ENCODE peak calls at places on chromosomes 13 and 19, in four cellular contexts. E, O, H and S are unnamed samples.

GRCh38 chr19:46493236-46494114 is 2.2 kb downstream of the PNMA8B start:
- DNase-seq in H (no peak), O (no peak), E (peak), S (no peak)

GRCh38 chr13:113420833-113421600 is 32.3 kb downstream of the ADPRHL1 start:
- DNase-seq in O (no peak), H (peak), E (peak), S (no peak)

GRCh38 chr19:37941820-37942515 is 35.0 kb downstream of the SIPA1L3 start:
- DNase-seq in E (no peak), O (peak), H (no peak), S (no peak)

GRCh38 chr13:59178344-59178743 is 985.4 kb downstream of the DIAPH3 start:
- DNase-seq in O (no peak), E (no peak), H (no peak), S (no peak)

GRCh38 chr13:99033814-99034213 is 56.0 kb upstream of the DOCK9 start:
- DNase-seq in O (peak), H (no peak), E (no peak), S (peak)

GRCh38 chr19:41064974-41065569 is 23.2 kb upstream of the CYP2A13 start:
- DNase-seq in E (no peak), O (no peak), H (peak), S (peak)

GRCh38 chr19:38656171-38656981 is 8.9 kb downstream of the ACTN4 start:
- DNase-seq in O (peak), H (no peak), E (no peak), S (no peak)

GRCh38 chr13:47816835-47817234 is 184.2 kb downstream of the SUCLA2 start:
- DNase-seq in H (no peak), E (peak), O (no peak), S (no peak)

GRCh38 chr19:31676271-31677004 is 327.2 kb upstream of the TSHZ3 start:
- DNase-seq in H (peak), E (peak), O (no peak), S (no peak)

DNA sequence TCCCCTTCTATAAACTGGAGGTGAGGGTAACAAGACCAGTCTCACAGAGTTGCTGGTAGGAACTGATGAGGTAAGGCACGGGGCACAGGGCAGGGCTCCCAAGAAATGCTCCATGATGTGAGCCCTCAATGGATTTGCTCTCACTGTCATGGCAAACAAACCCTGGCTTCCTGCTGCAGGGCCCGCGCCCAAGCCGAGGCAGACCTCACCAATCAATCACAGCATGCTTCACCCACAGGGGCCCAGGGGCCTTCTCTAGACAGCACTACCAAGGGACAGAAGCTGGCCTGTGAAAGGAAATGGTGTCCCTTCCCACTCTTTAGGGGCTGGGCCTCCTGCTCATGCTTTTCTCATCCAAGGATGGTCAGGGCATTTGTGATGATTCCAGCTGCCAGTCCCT is 25.9 kb upstream of the PLA2G4C start:
- DNase-seq in E (no peak), O (no peak), H (no peak), S (no peak)
- TF ChIP-seq ELF4 in E (no peak), O (no peak), H (no peak), S (no peak)

DNA sequence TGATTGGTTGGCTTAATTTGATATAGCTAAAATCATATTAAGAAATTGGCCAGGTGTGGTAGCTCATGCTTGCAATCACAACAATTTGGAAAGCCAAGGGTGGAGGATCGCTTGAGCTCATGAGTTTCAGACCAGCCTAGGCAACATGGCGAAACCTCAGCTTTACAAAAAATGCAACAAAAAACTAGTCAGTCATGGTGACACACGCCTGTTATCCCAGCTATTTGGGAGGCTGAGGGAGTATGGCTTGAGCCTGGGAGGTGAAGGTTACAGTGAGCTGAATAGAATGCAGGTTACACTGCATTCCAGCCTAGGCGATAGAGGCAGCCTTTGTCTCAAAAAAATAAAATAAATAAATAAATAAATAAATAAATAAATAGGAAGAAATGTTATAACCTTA is 1579.6 kb upstream of the SLC10A2 start:
- DNase-seq in E (no peak), O (no peak), H (no peak), S (no peak)
- TF ChIP-seq ELF4 in E (no peak), O (no peak), H (no peak), S (no peak)

DNA sequence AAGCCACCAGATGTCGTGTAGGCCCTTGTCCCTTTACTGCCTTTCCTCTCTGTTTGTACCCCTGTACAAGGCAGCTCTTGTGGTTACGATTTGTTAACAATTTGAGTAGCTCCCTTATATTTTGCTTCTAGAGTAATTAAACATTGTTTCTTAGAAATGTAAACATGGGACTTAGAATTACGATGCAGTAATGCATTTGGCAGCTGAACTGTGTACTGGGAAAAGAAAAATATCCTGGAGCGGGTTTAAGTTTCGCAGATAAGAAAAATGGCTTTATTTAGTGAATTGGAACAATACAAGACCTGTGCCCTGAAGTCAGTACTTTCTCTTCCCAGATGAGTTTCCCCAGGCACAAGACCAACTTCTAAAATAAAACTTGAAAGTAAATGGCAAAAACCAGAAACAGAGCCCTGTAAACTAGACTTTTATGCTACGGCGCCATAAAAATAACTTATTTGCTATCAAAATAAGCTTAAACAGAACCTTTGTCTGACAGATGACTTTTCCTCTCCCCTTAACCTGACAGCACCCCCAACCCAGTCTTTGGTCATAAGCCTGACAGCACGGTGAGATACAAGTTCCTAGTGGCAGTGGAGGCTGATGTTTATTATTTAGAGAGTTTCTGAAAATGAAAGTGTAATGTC is 63.0 kb downstream of the LRCH1 start:
- DNase-seq in O (no peak), E (no peak), H (no peak), S (no peak)
- TF ChIP-seq ELF4 in O (no peak), E (no peak), H (no peak), S (no peak)

GRCh38 chr13:94480672-94481145 is 1.2 kb upstream of the DCT start:
- DNase-seq in E (no peak), H (no peak), O (no peak), S (no peak)
- TF ChIP-seq ELF4 in E (no peak), H (no peak), O (no peak), S (no peak)

GRCh38 chr19:5914946-5915781 is 1.1 kb downstream of the CAPS start:
- DNase-seq in O (no peak), H (no peak), E (no peak), S (no peak)
- TF ChIP-seq ELF4 in O (no peak), H (no peak), E (no peak), S (no peak)

DNA sequence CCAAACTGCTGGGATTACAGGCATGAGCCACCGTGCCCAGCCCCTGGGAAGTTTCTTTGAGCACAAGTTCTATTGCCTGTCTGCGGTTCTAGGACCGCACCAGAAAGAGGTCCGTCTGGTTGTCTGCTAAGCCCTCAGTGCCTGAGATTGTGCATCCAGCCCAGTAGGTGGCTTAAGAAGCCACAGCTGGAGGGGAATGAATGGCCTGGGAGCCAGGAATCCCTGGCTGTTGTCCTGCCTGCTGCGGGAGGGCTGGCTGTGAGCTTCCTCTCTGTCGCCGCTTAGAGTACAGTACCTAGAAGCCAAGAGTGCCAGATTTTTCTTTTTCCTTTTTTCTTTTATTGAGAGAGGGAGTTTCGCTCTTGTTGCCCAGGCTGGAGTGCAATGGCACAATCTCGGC is 4.2 kb upstream of the TYK2 start:
- DNase-seq in E (no peak), O (peak), H (no peak), S (no peak)
- TF ChIP-seq ELF4 in E (no peak), O (no peak), H (no peak), S (no peak)